ENCODE peak calls at places on chromosomes 3 and 15, in nine cellular contexts. G, I, H, Y, K, R, Z, T and W are unnamed samples.

GRCh38 chr3:72161870-72162617 is 377.1 kb upstream of the PROK2 start:
- DNase-seq in R (no peak), Z (no peak), I (no peak), K (no peak), G (no peak), H (no peak), T (no peak), Y (peak), W (no peak)

GRCh38 chr15:96336643-96337353 is 6.3 kb downstream of the NR2F2 start:
- DNase-seq in I (no peak), T (no peak), Y (no peak), R (no peak), Z (no peak), G (no peak), K (no peak), H (no peak), W (no peak)

GRCh38 chr15:64695571-64695992 is 79.8 kb downstream of the RBPMS2 start:
- DNase-seq in K (no peak), I (no peak), H (no peak), Y (no peak), T (no peak), R (peak), G (no peak), Z (peak), W (peak)

GRCh38 chr3:58351920-58352319 is 19.2 kb downstream of the PXK start:
- DNase-seq in R (peak), Y (no peak), T (no peak), K (no peak), I (no peak), Z (peak), G (no peak), H (no peak), W (peak)

GRCh38 chr15:42591238-42591936 is 16.0 kb downstream of the STARD9 start:
- DNase-seq in K (no peak), T (no peak), R (no peak), H (no peak), Y (no peak), G (no peak), I (no peak), Z (no peak), W (peak)

GRCh38 chr3:129413687-129414506 is 14.5 kb downstream of the EFCAB12 start:
- DNase-seq in G (peak), T (no peak), Z (no peak), I (no peak), Y (no peak), R (no peak), H (no peak), K (no peak), W (no peak)

GRCh38 chr3:62577153-62577552 is 203.8 kb upstream of the FEZF2 start:
- DNase-seq in Z (no peak), I (no peak), Y (no peak), K (no peak), G (no peak), R (no peak), H (no peak), T (no peak), W (no peak)

GRCh38 chr15:72472907-72473669 is 1.0 kb upstream of the ARIH1 start:
- DNase-seq in Z (peak), T (no peak), R (no peak), G (no peak), I (no peak), Y (no peak), K (no peak), H (peak), W (peak)